ENCODE peak calls at places on chromosomes 4 and X, in ten cellular contexts. K, A, R, Y, F, J, X, N, E and D are unnamed samples.

GRCh38 chrX:1481636-1482529 is 29.2 kb upstream of the ASMTL start:
- DNase-seq in K (peak; percentile 71), A (peak; percentile 85), R (peak; percentile 46), Y (peak; percentile 73), F (peak; percentile 44), J (no peak), X (peak; percentile 78), N (peak; percentile 67), E (peak; percentile 57), D (no peak)

GRCh38 chrX:68659385-68659784 is 11.9 kb downstream of the STARD8 start:
- DNase-seq in K (no peak), A (no peak), R (no peak), Y (no peak), F (no peak), J (no peak), X (no peak), N (no peak), E (peak; percentile 13), D (no peak)

GRCh38 chr4:145842224-145842887 is 96.3 kb downstream of the ZNF827 start:
- DNase-seq in K (no peak), A (no peak), R (no peak), Y (no peak), F (no peak), J (no peak), X (no peak), N (peak; percentile 76), E (no peak), D (no peak)

GRCh38 chr4:148649669-148650331 is 207.6 kb upstream of the NR3C2 start:
- DNase-seq in K (no peak), A (no peak), R (no peak), Y (no peak), F (peak; percentile 26), J (no peak), X (no peak), N (no peak), E (peak; percentile 23), D (no peak)

GRCh38 chr4:175422331-175422730 is 389.7 kb downstream of the GPM6A start:
- DNase-seq in K (no peak), A (peak; percentile 60), R (no peak), Y (no peak), F (no peak), J (no peak), X (no peak), N (no peak), E (peak; percentile 7), D (no peak)

GRCh38 chr4:156953951-156954350 is 17.6 kb downstream of the PDGFC start:
- DNase-seq in K (no peak), A (no peak), R (no peak), Y (no peak), F (no peak), J (no peak), X (no peak), N (no peak), E (no peak), D (no peak)

GRCh38 chrX:29044802-29045201 is 457.6 kb downstream of the IL1RAPL1 start:
- DNase-seq in K (no peak), A (no peak), R (no peak), Y (no peak), F (no peak), J (no peak), X (no peak), N (peak; percentile 29), E (peak; percentile 18), D (no peak)

GRCh38 chr4:86497980-86498379 is 96.1 kb upstream of the PTPN13 start:
- DNase-seq in K (no peak), A (peak; percentile 5), R (no peak), Y (no peak), F (no peak), J (no peak), X (no peak), N (no peak), E (peak; percentile 24), D (no peak)

GRCh38 chrX:118286066-118286758 is 59.7 kb upstream of the WDR44 start:
- DNase-seq in K (no peak), A (no peak), R (no peak), Y (no peak), F (no peak), J (no peak), X (no peak), N (no peak), E (no peak), D (no peak)

GRCh38 chr4:163343604-163344146 is at the start of gene NPY5R:
- DNase-seq in K (no peak), A (no peak), R (no peak), Y (no peak), F (no peak), J (no peak), X (no peak), N (no peak), E (no peak), D (peak; percentile 13)

GRCh38 chr4:168304744-168305459 is 13.7 kb downstream of the DDX60 start:
- DNase-seq in K (no peak), A (peak; percentile 29), R (no peak), Y (no peak), F (peak; percentile 95), J (no peak), X (no peak), N (peak; percentile 39), E (peak; percentile 98), D (no peak)

GRCh38 chrX:33339219-33339618 is 127.9 kb upstream of the DMD start:
- DNase-seq in K (no peak), A (peak; percentile 3), R (no peak), Y (no peak), F (peak; percentile 43), J (no peak), X (no peak), N (no peak), E (peak; percentile 1), D (no peak)

GRCh38 chr4:23909671-23910070 is 19.8 kb upstream of the PPARGC1A start:
- DNase-seq in K (no peak), A (no peak), R (no peak), Y (no peak), F (peak; percentile 35), J (no peak), X (no peak), N (no peak), E (peak; percentile 2), D (no peak)

GRCh38 chr4:38822748-38823303 is 18.2 kb upstream of the TLR1 start:
- DNase-seq in K (no peak), A (no peak), R (no peak), Y (no peak), F (no peak), J (no peak), X (no peak), N (no peak), E (no peak), D (no peak)

GRCh38 chr4:10094841-10095240 is 21.8 kb downstream of the WDR1 start:
- DNase-seq in K (no peak), A (no peak), R (no peak), Y (no peak), F (no peak), J (no peak), X (no peak), N (no peak), E (no peak), D (no peak)

GRCh38 chr4:34512631-34513030 is 1731.7 kb downstream of the ARAP2 start:
- DNase-seq in K (no peak), A (no peak), R (no peak), Y (no peak), F (no peak), J (no peak), X (no peak), N (no peak), E (no peak), D (no peak)

GRCh38 chrX:110222497-110223257 is 95.2 kb downstream of the AMMECR1 start:
- DNase-seq in K (no peak), A (no peak), R (no peak), Y (no peak), F (no peak), J (no peak), X (no peak), N (no peak), E (no peak), D (no peak)

GRCh38 chrX:110226931-110227330 is 91.0 kb downstream of the AMMECR1 start:
- DNase-seq in K (no peak), A (no peak), R (no peak), Y (no peak), F (no peak), J (no peak), X (no peak), N (peak; percentile 27), E (peak; percentile 65), D (no peak)

GRCh38 chrX:110224926-110225617 is 92.8 kb downstream of the AMMECR1 start:
- DNase-seq in K (no peak), A (no peak), R (no peak), Y (no peak), F (no peak), J (no peak), X (no peak), N (no peak), E (no peak), D (no peak)

GRCh38 chrX:110228453-110228852 is 89.4 kb downstream of the AMMECR1 start:
- DNase-seq in K (no peak), A (no peak), R (no peak), Y (no peak), F (no peak), J (no peak), X (no peak), N (no peak), E (no peak), D (peak; percentile 26)
- TF ChIP-seq CTCF in K (no peak), A (no peak), R (no peak), Y (no peak), F (no peak), J (no peak), X (no peak), N (no peak), E (no peak), D (no peak)

GRCh38 chr4:8393593-8394038 is 46.9 kb downstream of the ACOX3 start:
- DNase-seq in K (no peak), A (peak; percentile 95), R (no peak), Y (no peak), F (peak; percentile 84), J (no peak), X (peak; percentile 91), N (peak; percentile 98), E (peak; percentile 91), D (peak; percentile 89)
- H3K4me3 ChIP-seq in K (no peak overlapping the region), A (no peak overlapping the region), R (no peak overlapping the region), Y (no peak overlapping the region), F (no peak overlapping the region), J (no peak overlapping the region), X (no peak overlapping the region), N (no peak overlapping the region), E (no peak overlapping the region), D (no peak overlapping the region)

DNA sequence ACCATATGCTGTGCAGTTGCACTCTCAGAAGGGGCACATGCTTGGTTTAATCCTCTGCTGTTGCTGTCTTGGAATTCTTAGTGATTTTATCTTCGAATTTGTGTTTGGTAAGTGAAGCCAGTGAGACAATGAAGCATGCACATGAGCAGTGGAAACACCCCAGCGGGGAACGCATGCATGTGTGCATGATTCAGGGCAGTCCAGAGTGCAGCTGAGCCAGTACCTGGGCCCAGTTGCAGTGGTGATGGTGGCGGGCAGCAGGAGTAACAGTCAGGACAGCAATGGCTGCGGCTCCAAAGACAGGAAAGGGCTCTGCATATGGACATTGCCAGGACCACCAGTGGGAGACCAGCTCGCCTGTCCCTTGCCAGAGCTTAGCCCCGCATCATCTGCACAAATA is 14.3 kb upstream of the TMEM165 start:
- DNase-seq in K (no peak), A (no peak), R (no peak), Y (no peak), F (no peak), J (no peak), X (no peak), N (no peak), E (no peak), D (no peak)
- H3K27ac ChIP-seq in K (no peak overlapping the region), A (no peak overlapping the region), R (no peak overlapping the region), Y (no peak overlapping the region), F (no peak overlapping the region), J (no peak overlapping the region), X (no peak overlapping the region), N (no peak overlapping the region), E (no peak overlapping the region), D (no peak overlapping the region)

GRCh38 chrX:31057291-31057690 is 14.6 kb downstream of the FTHL17 start:
- DNase-seq in K (no peak), A (no peak), R (no peak), Y (no peak), F (no peak), J (no peak), X (no peak), N (no peak), E (no peak), D (no peak)
- TF ChIP-seq CTCF in K (no peak), A (no peak), R (no peak), Y (no peak), F (no peak), J (no peak), X (no peak), N (no peak), E (no peak), D (no peak)